ENCODE peak calls at places on chromosome 7, in four cellular contexts. K, Y, N and Z are unnamed samples.

GRCh38 chr7:44891372-44891771 is 6.0 kb upstream of the PURB start:
- DNase-seq in K (no peak), Y (no peak), N (no peak), Z (no peak)

GRCh38 chr7:75896803-75897327 is 18.0 kb downstream of the RHBDD2 start:
- DNase-seq in K (no peak), Y (no peak), N (no peak), Z (no peak)

GRCh38 chr7:27515933-27516332 is 146.8 kb downstream of the HIBADH start:
- DNase-seq in K (no peak), Y (no peak), N (no peak), Z (no peak)

GRCh38 chr7:112009081-112009480 is 197.1 kb downstream of the DOCK4 start:
- DNase-seq in K (peak), Y (no peak), N (no peak), Z (peak)

GRCh38 chr7:98229991-98230745 is 18.9 kb downstream of the BHLHA15 start:
- DNase-seq in K (peak), Y (no peak), N (no peak), Z (no peak)

GRCh38 chr7:50436133-50436802 is 13.9 kb downstream of the FIGNL1 start:
- DNase-seq in K (no peak), Y (no peak), N (no peak), Z (peak)

GRCh38 chr7:123961731-123962130 is 36.7 kb downstream of the SPAM1 start:
- DNase-seq in K (no peak), Y (no peak), N (no peak), Z (no peak)

GRCh38 chr7:70492641-70493040 is 639.3 kb upstream of the GALNT17 start:
- DNase-seq in K (no peak), Y (no peak), N (no peak), Z (no peak)

GRCh38 chr7:136870799-136871487 is 2.5 kb downstream of the CHRM2 start:
- DNase-seq in K (no peak), Y (no peak), N (no peak), Z (no peak)

GRCh38 chr7:84372712-84373111 is 178.1 kb upstream of the SEMA3A start:
- DNase-seq in K (no peak), Y (no peak), N (no peak), Z (no peak)

GRCh38 chr7:149787428-149788299 is 14.3 kb upstream of the ZNF467 start:
- DNase-seq in K (no peak), Y (peak), N (no peak), Z (peak)

GRCh38 chr7:41107938-41108448 is 594.9 kb downstream of the INHBA start:
- DNase-seq in K (peak), Y (no peak), N (no peak), Z (peak)

GRCh38 chr7:69367785-69368184 is 230.5 kb upstream of the AUTS2 start:
- DNase-seq in K (no peak), Y (no peak), N (no peak), Z (peak)

GRCh38 chr7:80496586-80496985 is 15.3 kb downstream of the GNAT3 start:
- DNase-seq in K (no peak), Y (no peak), N (no peak), Z (no peak)

GRCh38 chr7:18177815-18178660 is 150.4 kb upstream of the PRPS1L1 start:
- DNase-seq in K (peak), Y (peak), N (no peak), Z (no peak)

GRCh38 chr7:9091282-9091681 is 657.9 kb downstream of the NXPH1 start:
- DNase-seq in K (no peak), Y (peak), N (no peak), Z (no peak)

GRCh38 chr7:85595639-85596268 is 408.9 kb upstream of the SEMA3D start:
- DNase-seq in K (no peak), Y (no peak), N (no peak), Z (no peak)

GRCh38 chr7:114356133-114356532 is 58.5 kb upstream of the FOXP2 start:
- DNase-seq in K (no peak), Y (no peak), N (no peak), Z (no peak)

GRCh38 chr7:2199528-2199927 is 33.2 kb downstream of the MAD1L1 start:
- DNase-seq in K (no peak), Y (no peak), N (no peak), Z (no peak)

DNA sequence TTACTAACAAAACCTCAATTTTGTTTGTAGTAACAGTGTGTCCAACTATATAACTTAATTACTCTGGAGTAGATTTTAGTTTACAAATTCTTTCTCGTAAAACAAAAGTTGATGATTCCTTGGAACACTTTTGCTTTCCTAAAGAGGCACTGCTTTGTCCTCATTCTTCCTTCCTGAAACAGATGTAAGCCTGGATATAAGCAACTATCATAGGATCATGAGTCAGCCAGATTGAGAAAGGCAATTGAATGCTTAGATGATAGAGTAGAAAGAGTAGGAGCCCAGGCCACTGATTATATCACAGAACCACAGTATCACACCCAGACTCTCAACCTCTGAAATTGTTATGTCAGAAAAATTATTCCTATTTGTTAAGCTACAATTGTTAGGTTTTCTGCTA is 69.9 kb downstream of the TMEM106B start:
- DNase-seq in K (no peak), Y (no peak), N (no peak), Z (no peak)
- TF ChIP-seq RNF2 in K (no peak), Y (no peak), N (no peak), Z (no peak)

GRCh38 chr7:143216151-143216550 is 5.7 kb upstream of the TAS2R40 start:
- DNase-seq in K (no peak), Y (no peak), N (no peak), Z (no peak)

GRCh38 chr7:143210541-143210940 is 11.3 kb upstream of the TAS2R40 start:
- DNase-seq in K (no peak), Y (no peak), N (no peak), Z (no peak)

GRCh38 chr7:143217806-143218205 is 4.0 kb upstream of the TAS2R40 start:
- DNase-seq in K (no peak), Y (no peak), N (no peak), Z (no peak)

DNA sequence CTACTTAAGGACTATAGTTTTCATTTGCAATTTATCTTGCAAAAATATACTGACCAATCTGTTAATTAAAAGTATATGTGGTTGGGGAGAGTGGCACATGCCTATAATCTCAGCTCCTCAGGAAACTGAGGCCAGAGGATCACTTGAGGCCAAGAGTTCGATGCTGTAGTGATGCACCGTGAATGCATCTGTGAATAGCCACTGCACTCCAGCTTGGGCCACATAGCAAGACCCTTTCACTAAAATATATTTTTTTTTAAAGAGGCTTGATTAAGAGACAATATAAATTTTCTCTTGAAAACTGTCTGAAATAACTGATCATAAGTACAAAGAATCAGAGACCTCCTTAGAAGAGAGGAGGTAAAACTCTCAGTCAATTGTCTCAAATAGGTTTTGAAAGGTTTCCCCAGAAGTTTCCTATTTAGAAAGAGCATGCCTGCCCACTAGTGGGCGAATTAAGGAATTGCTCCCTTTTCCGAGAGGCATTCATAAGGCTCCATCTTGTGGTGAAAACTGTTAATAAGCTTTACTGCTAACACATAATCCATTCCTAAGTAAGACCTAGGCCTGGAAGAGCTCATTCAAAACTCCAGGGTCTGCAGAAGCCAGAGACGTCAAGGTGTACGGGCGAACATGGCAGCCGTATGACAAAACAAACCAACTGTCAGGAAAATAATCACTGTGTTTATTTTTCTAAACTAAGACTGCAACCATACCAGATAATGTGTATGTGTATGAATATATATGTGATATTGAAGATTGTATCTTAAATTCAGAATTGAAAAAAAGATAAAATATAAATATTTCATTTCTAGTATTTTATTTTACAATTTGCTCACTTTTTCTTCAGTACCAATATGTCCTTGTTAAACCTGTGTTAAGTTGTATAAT is 6.8 kb upstream of the TAS2R40 start:
- DNase-seq in K (peak), Y (peak), N (peak), Z (peak)
- TF ChIP-seq RNF2 in K (no peak), Y (no peak), N (no peak), Z (no peak)

DNA sequence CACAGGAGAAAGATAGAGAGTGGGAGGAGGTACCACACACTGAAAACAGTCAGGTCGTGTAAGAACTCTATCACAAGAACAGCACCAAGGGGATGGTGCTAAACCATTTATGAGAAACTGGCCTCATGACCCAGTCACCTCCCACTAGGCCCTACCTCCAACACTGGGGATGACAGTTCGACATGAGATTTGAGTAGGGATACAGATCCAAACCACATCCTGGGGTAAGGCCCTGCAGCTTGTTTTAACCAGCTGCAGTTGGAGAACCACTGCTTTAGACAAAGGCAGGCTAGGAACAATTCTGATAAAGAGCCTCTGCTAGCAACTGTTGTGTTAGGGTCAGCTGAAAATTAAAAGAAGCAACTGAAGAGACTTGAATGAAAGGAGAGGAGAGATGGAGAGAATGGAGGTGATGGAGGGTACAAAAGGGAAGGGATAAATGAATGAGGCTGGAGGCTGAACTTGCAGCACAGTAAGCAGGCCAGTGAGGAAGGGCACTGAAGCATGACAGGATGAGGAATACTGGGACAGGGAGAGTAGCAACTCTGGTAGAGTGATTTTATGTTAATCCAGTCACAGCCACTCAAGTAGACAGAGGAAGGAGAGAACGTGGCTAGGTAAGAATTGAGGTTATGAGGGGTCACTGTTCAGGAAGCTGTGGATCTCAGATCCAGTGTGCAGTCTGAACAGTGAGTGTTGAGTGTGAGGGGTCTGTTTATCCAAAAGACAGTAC is 23.6 kb downstream of the MEST start:
- DNase-seq in K (no peak), Y (no peak), N (no peak), Z (no peak)
- TF ChIP-seq RNF2 in K (no peak), Y (no peak), N (no peak), Z (no peak)

GRCh38 chr7:148624735-148625134 is 34.2 kb downstream of the C7orf33 start:
- DNase-seq in K (no peak), Y (no peak), N (no peak), Z (no peak)
- TF ChIP-seq RNF2 in K (no peak), Y (no peak), N (no peak), Z (no peak)

GRCh38 chr7:100489824-100490223 is 6.1 kb downstream of the NYAP1 start:
- DNase-seq in K (peak), Y (peak), N (peak), Z (peak)
- TF ChIP-seq RNF2 in K (no peak), Y (no peak), N (no peak), Z (no peak)

DNA sequence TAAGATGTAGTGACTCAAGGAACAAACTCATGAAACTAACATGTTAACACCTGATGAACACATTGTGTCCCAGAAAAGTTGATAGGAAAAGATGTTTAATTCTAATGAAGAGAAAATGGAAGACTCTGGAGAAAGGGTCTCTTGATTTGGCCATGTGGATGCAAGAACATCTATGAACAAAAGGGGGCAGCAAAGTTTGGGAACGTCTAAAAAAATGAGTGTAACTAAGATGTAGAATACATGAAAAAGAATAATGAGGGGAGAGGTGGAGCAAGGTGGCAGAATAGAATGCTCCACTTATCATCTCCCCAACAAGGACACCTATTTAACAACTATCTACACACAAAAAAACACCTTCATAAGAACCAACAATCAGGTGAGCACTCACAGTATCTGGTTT is 805.1 kb downstream of the TNS3 start:
- DNase-seq in K (no peak), Y (no peak), N (no peak), Z (no peak)
- TF ChIP-seq RNF2 in K (no peak), Y (no peak), N (no peak), Z (no peak)

GRCh38 chr7:48512892-48513291 is 341.6 kb downstream of the ABCA13 start:
- DNase-seq in K (no peak), Y (no peak), N (no peak), Z (no peak)

DNA sequence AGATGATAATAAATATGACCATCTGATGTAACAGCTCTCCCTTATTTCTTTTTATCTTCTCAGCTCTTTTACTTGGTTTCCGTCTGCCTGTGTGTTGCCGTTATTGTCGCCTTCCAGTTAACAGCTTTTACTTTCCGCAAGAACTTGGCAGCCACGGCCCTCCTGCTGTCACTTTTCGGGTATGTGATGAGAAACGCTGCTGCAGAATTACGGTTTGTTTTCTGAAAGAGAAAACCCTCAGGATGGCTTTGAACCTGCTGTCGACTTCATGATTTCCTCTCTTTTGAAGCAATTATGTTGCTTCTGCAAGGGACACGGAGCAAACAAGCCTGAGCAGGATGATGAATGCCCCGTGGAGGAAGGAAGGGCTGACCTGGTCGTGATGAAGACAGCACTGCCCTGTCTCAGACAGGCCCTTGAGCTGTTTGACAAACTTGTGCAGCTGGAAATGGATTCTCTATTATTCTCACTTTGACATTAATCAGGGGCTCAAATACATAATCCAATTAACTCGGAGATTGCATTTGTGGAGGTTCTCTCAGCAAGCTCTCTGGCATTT is 339.8 kb downstream of the ABCA13 start:
- DNase-seq in K (no peak), Y (no peak), N (no peak), Z (no peak)
- TF ChIP-seq RNF2 in K (no peak), Y (no peak), N (no peak), Z (no peak)

GRCh38 chr7:30322656-30323355 is 38.4 kb downstream of the ZNRF2 start:
- DNase-seq in K (no peak), Y (peak), N (no peak), Z (no peak)

GRCh38 chr7:30321992-30322637 is 37.7 kb downstream of the ZNRF2 start:
- DNase-seq in K (no peak), Y (peak), N (no peak), Z (no peak)

GRCh38 chr7:30320392-30320791 is 36.0 kb downstream of the ZNRF2 start:
- DNase-seq in K (no peak), Y (no peak), N (no peak), Z (no peak)

GRCh38 chr7:30315589-30315988 is 31.2 kb downstream of the ZNRF2 start:
- DNase-seq in K (no peak), Y (no peak), N (no peak), Z (no peak)

GRCh38 chr7:30321089-30321991 is 36.9 kb downstream of the ZNRF2 start:
- DNase-seq in K (no peak), Y (no peak), N (no peak), Z (no peak)
- TF ChIP-seq RNF2 in K (no peak), Y (no peak), N (no peak), Z (no peak)

GRCh38 chr7:151141855-151142685 is 25.4 kb downstream of the GBX1 start:
- DNase-seq in K (no peak), Y (no peak), N (no peak), Z (no peak)

GRCh38 chr7:151143261-151144015 is 24.1 kb downstream of the GBX1 start:
- DNase-seq in K (no peak), Y (no peak), N (no peak), Z (no peak)

GRCh38 chr7:151141281-151141854 is 26.1 kb downstream of the GBX1 start:
- DNase-seq in K (no peak), Y (no peak), N (no peak), Z (no peak)

GRCh38 chr7:151140826-151141225 is 26.7 kb downstream of the GBX1 start:
- DNase-seq in K (no peak), Y (no peak), N (no peak), Z (no peak)

DNA sequence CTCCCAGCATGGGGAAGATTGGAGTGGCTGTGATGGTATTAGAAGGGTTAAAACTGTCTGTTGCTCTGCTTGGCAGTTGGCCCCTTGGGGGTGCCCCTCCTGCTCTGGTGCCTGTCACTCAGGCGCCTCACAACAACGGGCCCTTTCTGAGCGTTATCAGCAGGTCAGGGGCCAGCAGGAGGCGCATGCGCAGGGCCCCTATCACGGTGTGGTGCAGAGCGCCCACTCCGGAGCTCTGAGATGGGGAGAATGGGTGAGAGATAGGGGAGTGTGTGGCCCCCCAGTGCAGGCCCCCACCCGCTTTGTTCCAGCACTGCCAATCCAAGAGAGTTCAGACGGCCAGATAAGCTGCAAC is 24.8 kb downstream of the GBX1 start:
- DNase-seq in K (no peak), Y (no peak), N (no peak), Z (no peak)
- TF ChIP-seq RNF2 in K (no peak), Y (no peak), N (no peak), Z (no peak)